ENCODE peak calls at places on chromosomes 13 and 19, in eight cellular contexts. Y is cardiac fibroblast, R is endodermal cell, F is H1, I is right atrium auricular region, H is choroid plexus epithelial cell, E is fibroblast of the aortic adventitia, Z is astrocyte of the spinal cord. W is an unnamed sample.

GRCh38 chr19:51070334-51070886 is 5.5 kb upstream of the KLK13 start:
- DNase-seq in Y (no peak), R (no peak), F (no peak), I (no peak), H (no peak), E (no peak), Z (no peak), W (no peak)

GRCh38 chr19:36115453-36116343 is at the start of gene TBCB:
- DNase-seq in Y (peak), R (no peak), F (no peak), I (no peak), H (peak), E (peak), Z (peak), W (peak)

GRCh38 chr13:50842246-50842645 is 1.2 kb downstream of the DLEU7 start:
- DNase-seq in Y (no peak), R (no peak), F (no peak), I (no peak), H (no peak), E (no peak), Z (no peak), W (no peak)

GRCh38 chr13:93834051-93834450 is 607.4 kb downstream of the GPC6 start:
- DNase-seq in Y (no peak), R (no peak), F (no peak), I (no peak), H (no peak), E (no peak), Z (no peak), W (no peak)

GRCh38 chr13:96093296-96094006 is 3.5 kb downstream of the HS6ST3 start:
- DNase-seq in Y (peak), R (no peak), F (no peak), I (no peak), H (no peak), E (no peak), Z (no peak), W (no peak)

GRCh38 chr19:13961826-13962737 is 9.8 kb downstream of the DCAF15 start:
- DNase-seq in Y (no peak), R (peak), F (no peak), I (no peak), H (no peak), E (no peak), Z (no peak), W (no peak)

GRCh38 chr13:67574320-67575233 is 344.4 kb upstream of the PCDH9 start:
- DNase-seq in Y (peak), R (no peak), F (no peak), I (no peak), H (peak), E (no peak), Z (peak), W (peak)

GRCh38 chr19:2342656-2343288 is 14.3 kb downstream of the SPPL2B start:
- DNase-seq in Y (no peak), R (no peak), F (no peak), I (no peak), H (no peak), E (no peak), Z (no peak), W (no peak)

GRCh38 chr19:19485998-19486290 is 29.4 kb downstream of the TSSK6 start:
- DNase-seq in Y (no peak), R (no peak), F (no peak), I (no peak), H (no peak), E (no peak), Z (no peak), W (no peak)

GRCh38 chr13:84208251-84208650 is 326.0 kb upstream of the SLITRK1 start:
- DNase-seq in Y (no peak), R (no peak), F (no peak), I (no peak), H (peak), E (no peak), Z (no peak), W (no peak)

GRCh38 chr19:58305932-58306323 is 751 bp downstream of the ERVK3-1 start:
- DNase-seq in Y (no peak), R (no peak), F (no peak), I (no peak), H (peak), E (no peak), Z (peak), W (no peak)

GRCh38 chr19:27974082-27974513 is 1238.9 kb downstream of the UQCRFS1 start:
- DNase-seq in Y (peak), R (peak), F (no peak), I (no peak), H (peak), E (peak), Z (peak), W (peak)

GRCh38 chr19:27971071-27971470 is 1241.9 kb downstream of the UQCRFS1 start:
- DNase-seq in Y (peak), R (peak), F (peak), I (no peak), H (peak), E (peak), Z (no peak), W (peak)

GRCh38 chr19:27971869-27972268 is 1241.1 kb downstream of the UQCRFS1 start:
- DNase-seq in Y (no peak), R (no peak), F (no peak), I (no peak), H (no peak), E (no peak), Z (no peak), W (no peak)

GRCh38 chr19:27975419-27976005 is 1237.4 kb downstream of the UQCRFS1 start:
- DNase-seq in Y (no peak), R (no peak), F (no peak), I (no peak), H (no peak), E (no peak), Z (no peak), W (no peak)

DNA sequence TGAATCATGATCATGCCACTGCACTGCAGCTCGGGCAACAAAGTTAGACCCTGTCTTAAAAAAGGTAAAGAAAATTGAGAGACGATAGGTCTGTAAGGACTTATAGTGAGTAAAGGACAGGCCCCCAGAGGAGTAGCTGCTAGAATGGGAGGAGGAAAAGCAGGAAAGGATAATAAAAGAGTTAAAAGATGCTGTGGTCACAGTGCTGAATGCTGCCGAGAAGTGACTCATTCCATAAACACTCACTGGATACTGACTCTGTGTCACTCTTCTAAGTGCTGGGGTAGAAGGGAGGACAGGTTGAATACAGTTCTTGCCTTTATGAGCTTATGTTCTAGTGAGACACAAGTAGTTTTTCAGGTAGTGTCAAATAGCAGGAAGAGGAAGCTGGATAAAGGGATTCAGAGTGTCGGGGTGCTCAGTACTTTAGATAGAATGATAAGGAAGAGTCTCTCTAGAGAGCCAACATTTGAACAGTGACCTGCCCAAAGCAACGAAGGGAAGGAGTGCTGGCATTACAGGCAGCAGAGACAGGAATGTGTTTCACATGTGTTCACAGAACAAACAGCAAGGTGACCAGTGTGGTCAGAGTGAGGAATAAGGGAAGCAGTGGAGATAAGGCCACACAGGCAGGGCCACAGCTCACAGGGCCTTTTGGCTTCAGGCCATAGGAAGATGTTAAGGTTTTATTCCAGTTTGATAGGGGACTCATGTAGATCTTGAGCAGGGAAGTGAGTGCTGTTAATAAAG is 1240.5 kb downstream of the UQCRFS1 start:
- DNase-seq in Y (peak), R (no peak), F (no peak), I (no peak), H (peak), E (peak), Z (peak), W (peak)
- TF ChIP-seq CTCF in Y (no peak), R (no peak), F (no peak), I (no peak), H (no peak), E (no peak), Z (no peak), W (no peak)

DNA sequence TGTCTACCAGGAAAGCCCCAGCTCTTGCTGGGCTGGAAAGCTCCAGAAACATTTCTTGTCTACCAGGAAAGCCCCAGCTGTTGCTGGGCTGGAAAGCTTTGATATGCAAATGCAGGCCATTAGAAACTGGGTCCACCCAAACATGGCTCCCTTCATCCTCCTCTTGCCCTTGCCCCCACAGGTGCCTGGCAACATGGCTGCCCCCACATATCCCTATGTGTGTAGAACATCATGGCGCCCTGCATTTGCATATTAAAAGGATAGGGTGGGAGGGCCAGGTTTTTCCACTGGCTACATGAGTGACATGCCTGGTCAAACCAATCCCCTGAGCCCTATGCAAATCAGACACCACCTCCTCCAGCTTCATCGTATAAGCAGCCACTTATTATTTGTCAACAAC is 455.4 kb upstream of the ARGLU1 start:
- DNase-seq in Y (no peak), R (peak), F (no peak), I (no peak), H (no peak), E (no peak), Z (no peak), W (no peak)
- H3K4me3 ChIP-seq in Y (no peak), R (no peak), F (no peak), I (no peak), H (no peak), E (no peak), Z (no peak), W (no peak)

GRCh38 chr13:79227418-79227817 is 178.6 kb downstream of the RBM26 start:
- DNase-seq in Y (no peak), R (no peak), F (no peak), I (no peak), H (no peak), E (no peak), Z (no peak), W (no peak)

GRCh38 chr13:79228972-79229371 is 177.1 kb downstream of the RBM26 start:
- DNase-seq in Y (no peak), R (no peak), F (no peak), I (no peak), H (no peak), E (no peak), Z (no peak), W (no peak)

GRCh38 chr13:79225487-79226232 is 180.4 kb downstream of the RBM26 start:
- DNase-seq in Y (peak), R (no peak), F (no peak), I (no peak), H (no peak), E (no peak), Z (no peak), W (no peak)

GRCh38 chr13:79226250-79226649 is 179.8 kb downstream of the RBM26 start:
- DNase-seq in Y (no peak), R (no peak), F (no peak), I (no peak), H (no peak), E (no peak), Z (no peak), W (no peak)

DNA sequence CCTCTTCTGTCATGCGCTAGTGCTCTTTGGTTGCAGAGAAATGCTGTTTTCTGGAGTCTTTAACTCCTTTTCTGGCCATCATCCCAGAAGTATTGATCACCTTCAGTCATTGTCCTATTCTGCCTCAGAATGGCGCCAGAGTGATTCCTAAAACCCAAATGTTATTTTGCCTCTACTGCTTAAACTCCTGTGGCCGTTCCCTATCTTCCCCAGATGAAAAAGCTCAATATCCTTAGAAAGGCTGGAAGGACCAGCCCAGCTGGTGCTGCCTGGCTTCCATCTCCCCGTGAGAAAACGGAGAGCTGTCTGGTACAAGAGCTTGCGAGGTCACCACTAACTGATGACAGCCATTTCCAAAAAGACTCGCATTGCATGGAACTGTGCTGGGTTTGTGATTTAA is 179.1 kb downstream of the RBM26 start:
- DNase-seq in Y (no peak), R (peak), F (no peak), I (no peak), H (no peak), E (no peak), Z (no peak), W (no peak)
- TF ChIP-seq CTCF in Y (no peak), R (peak), F (peak), I (no peak), H (no peak), E (no peak), Z (no peak), W (no peak)

GRCh38 chr13:30607908-30608307 is 9.8 kb upstream of the USPL1 start:
- DNase-seq in Y (peak), R (no peak), F (no peak), I (no peak), H (no peak), E (no peak), Z (no peak), W (no peak)

GRCh38 chr13:30608364-30608763 is 9.4 kb upstream of the USPL1 start:
- DNase-seq in Y (no peak), R (no peak), F (no peak), I (no peak), H (peak), E (peak), Z (no peak), W (no peak)

GRCh38 chr13:30605052-30605451 is 12.7 kb upstream of the USPL1 start:
- DNase-seq in Y (no peak), R (no peak), F (no peak), I (no peak), H (no peak), E (no peak), Z (no peak), W (no peak)

GRCh38 chr13:30615851-30616311 is 1.8 kb upstream of the USPL1 start:
- DNase-seq in Y (peak), R (no peak), F (no peak), I (no peak), H (peak), E (peak), Z (peak), W (peak)

GRCh38 chr13:30610311-30610710 is 7.4 kb upstream of the USPL1 start:
- DNase-seq in Y (no peak), R (no peak), F (no peak), I (no peak), H (no peak), E (no peak), Z (no peak), W (no peak)
- H3K4me3 ChIP-seq in Y (no peak), R (no peak), F (no peak), I (no peak), H (no peak), E (no peak), Z (no peak), W (no peak)

DNA sequence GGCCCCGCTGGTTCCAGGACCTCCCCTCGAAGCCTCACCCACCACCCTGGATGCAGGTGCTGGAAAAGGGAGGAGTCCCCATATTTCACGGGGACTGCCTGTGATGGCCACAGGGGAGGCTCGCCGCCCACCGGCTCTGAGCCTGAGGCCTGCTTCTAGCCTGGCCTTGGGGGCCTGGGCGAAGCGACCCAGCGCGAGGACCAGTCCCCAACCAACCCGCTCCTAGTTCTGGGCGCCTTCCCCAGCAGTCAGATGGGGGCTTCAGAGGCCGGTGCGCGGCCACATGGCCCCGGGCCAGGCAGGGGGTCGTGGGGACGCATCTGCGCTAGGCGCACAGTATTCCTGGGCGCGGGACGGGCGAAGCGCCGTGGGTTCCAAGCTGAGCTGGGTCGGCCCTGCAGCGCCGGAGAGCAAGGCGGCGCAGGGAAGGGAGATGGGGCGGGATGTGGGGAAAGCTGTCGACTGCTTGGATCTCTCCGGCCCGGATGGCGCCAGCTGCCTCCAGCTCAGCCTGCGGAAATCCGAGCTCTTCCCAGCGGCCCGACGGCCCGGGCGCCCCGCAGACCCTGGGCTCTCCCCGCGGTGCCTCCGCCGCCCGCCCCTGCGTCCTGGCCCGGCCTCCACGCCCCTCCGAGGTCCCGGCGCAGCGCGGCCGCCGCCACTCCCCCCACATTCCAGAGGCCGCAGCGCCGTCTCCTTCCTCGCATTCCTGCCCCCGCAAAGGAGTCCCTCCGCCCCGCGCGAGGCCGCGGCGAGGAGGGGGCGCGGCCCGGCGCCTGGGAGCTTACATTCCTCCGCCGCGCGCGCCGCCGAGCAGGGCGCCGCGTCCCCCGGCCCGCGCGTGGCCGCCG is at the start of gene WTIP:
- DNase-seq in Y (peak), R (peak), F (no peak), I (no peak), H (peak), E (peak), Z (peak), W (peak)
- TF ChIP-seq CTCF in Y (no peak), R (peak), F (no peak), I (no peak), H (no peak), E (no peak), Z (no peak), W (no peak)

W was measured in AG10803.